ENCODE peak calls at places on chromosomes 2 and 18, in eight cellular contexts. V is breast epithelium, H is fibroblast of lung, J is stomach, S is A549, Y is SJCRH30, B is small intestine, A is endothelial cell of umbilical vein. P is an unnamed sample.

GRCh38 chr2:219352448-219353023 is 20.0 kb upstream of the RESP18 start:
- DNase-seq in A (peak; percentile 59), Y (peak; percentile 83), H (peak; percentile 65), B (peak; percentile 65), V (no peak), S (peak; percentile 68), J (peak; percentile 63), P (no peak)

GRCh38 chr18:9016819-9017169 is 85.7 kb upstream of the NDUFV2 start:
- DNase-seq in Y (no peak), H (peak; percentile 62), S (no peak), B (no peak), J (no peak), A (no peak), V (no peak), P (no peak)

GRCh38 chr2:82731824-82732223 is 1727.3 kb downstream of the SUCLG1 start:
- DNase-seq in A (no peak), Y (no peak), B (no peak), J (no peak), H (no peak), V (no peak), S (no peak), P (no peak)

GRCh38 chr2:111166115-111166514 is 45.4 kb downstream of the BCL2L11 start:
- DNase-seq in Y (no peak), B (no peak), H (no peak), A (no peak), V (no peak), S (no peak), J (no peak), P (no peak)

GRCh38 chr2:102848366-102848839 is 86.6 kb downstream of the TMEM182 start:
- DNase-seq in A (peak; percentile 25), Y (peak; percentile 79), H (peak; percentile 55), S (peak; percentile 65), J (peak; percentile 66), B (peak; percentile 53), V (no peak), P (peak; percentile 85)

GRCh38 chr2:43349944-43350343 is 123.5 kb upstream of the ZFP36L2 start:
- DNase-seq in B (no peak), A (no peak), H (peak; percentile 91), V (no peak), Y (peak; percentile 63), S (no peak), J (no peak), P (no peak)

GRCh38 chr2:96523659-96524481 is 12.7 kb upstream of the ARID5A start:
- DNase-seq in B (no peak), Y (no peak), A (no peak), H (peak; percentile 34), V (no peak), S (no peak), J (no peak), P (no peak)

GRCh38 chr2:77807531-77808215 is 285.5 kb upstream of the LRRTM4 start:
- DNase-seq in V (no peak), B (peak; percentile 75), Y (no peak), S (no peak), A (no peak), H (no peak), J (no peak), P (no peak)

GRCh38 chr18:285817-286216 is 18.0 kb upstream of the THOC1 start:
- DNase-seq in H (no peak), Y (no peak), V (no peak), S (no peak), A (no peak), B (no peak), J (no peak), P (no peak)

GRCh38 chr2:40325111-40325510 is 126.8 kb downstream of the SLC8A1 start:
- DNase-seq in J (no peak), V (no peak), Y (no peak), B (no peak), H (no peak), S (no peak), A (peak; percentile 26), P (no peak)

GRCh38 chr2:43998263-43998662 is 2.5 kb upstream of the LRPPRC start:
- DNase-seq in S (no peak), A (no peak), J (no peak), Y (no peak), B (no peak), V (no peak), H (no peak), P (no peak)

GRCh38 chr2:119208791-119209203 is 14.8 kb upstream of the STEAP3 start:
- DNase-seq in J (no peak), A (no peak), H (no peak), B (no peak), S (peak; percentile 26), Y (no peak), V (no peak), P (no peak)

DNA sequence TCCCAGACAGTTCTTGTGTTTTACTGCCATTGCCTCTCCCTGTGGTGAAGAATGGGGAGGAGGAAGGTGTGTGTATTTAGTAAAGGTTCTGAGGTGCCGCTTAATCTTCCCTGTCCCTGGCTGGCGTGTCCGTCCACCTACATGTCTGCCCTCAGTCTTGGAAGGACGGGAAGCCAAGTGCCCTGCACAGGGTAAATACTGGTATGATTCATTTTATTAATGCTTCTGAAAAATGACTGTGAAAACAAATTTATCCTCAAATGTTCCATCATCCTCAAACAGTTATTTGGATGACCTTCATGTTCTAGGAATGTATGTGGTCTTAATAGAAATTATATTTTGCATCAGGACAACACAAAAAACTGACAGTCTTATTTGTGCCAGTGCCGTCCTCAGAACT is 6.6 kb downstream of the EPAS1 start:
- DNase-seq in B (no peak), A (peak; percentile 51), J (no peak), V (no peak), Y (no peak), S (no peak), H (no peak), P (no peak)
- H3K4me3 ChIP-seq in B (no peak overlapping the region), A (no peak overlapping the region), J (no peak overlapping the region), V (no peak overlapping the region), Y (no peak overlapping the region), S (no peak overlapping the region), H (no peak overlapping the region), P (peak overlapping the region; percentile 94)

GRCh38 chr2:238285653-238286082 is 2.7 kb downstream of the PER2 start:
- DNase-seq in A (no peak), V (peak; percentile 99), H (peak; percentile 96), B (peak; percentile 88), S (peak; percentile 82), J (peak; percentile 91), Y (peak; percentile 76), P (peak; percentile 60)
- H3K4me1 ChIP-seq in A (peaks cover 14% of the 10 kb centered on the region), V (peaks cover 32% of the 10 kb centered on the region), H (peaks cover 23% of the 10 kb centered on the region), B (peaks cover 8% of the 10 kb centered on the region), S (peaks cover 60% of the 10 kb centered on the region), J (peaks cover 51% of the 10 kb centered on the region), Y (peaks cover 31% of the 10 kb centered on the region), P (peaks cover 82% of the 10 kb centered on the region)

GRCh38 chr18:57630759-57631660 is 9.4 kb upstream of the NARS1 start:
- DNase-seq in J (no peak), A (no peak), V (no peak), B (no peak), S (no peak), Y (no peak), H (no peak), P (no peak)
- H3K4me3 ChIP-seq in J (peak overlapping the region; percentile 57), A (peak overlapping the region; percentile 55), V (peak overlapping the region; percentile 87), B (peak overlapping the region; percentile 47), S (peak overlapping the region; percentile 73), Y (peak overlapping the region; percentile 51), H (peak overlapping the region; percentile 70), P (peak overlapping the region; percentile 69)

DNA sequence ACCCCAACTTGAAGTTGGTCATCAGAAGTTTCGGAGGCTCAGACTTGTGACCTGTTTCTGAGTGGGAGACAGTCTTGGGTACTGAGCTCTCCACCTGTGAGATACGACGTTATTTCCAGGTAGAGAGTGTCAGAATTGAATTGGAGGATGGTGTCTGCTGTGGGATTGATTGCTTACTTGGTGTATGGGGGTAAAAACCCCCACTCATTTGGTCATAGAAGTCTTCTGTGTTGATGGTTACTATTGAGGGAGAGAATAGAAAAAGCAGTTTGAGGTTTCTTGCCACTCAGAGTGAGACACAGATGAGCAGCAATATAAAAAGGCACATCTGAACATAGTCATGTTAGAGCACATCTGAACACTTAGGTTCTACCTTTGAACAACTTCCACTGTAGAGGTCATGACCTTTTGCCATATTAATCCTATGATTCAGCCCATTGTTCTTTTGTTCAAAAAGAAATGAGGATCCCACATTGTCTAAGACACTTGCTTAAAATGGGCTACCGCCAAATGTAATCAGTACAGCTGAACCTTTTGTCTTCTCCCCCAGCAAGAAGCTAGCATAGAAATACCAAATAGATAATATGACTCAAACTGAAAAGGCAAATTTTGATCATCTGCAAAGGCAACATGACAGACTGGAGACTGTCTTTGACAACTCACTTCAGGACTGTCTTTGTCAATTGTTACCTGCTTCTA is 73.3 kb downstream of the NAB1 start:
- DNase-seq in S (no peak), J (no peak), B (no peak), Y (no peak), A (peak; percentile 46), H (no peak), V (no peak), P (no peak)
- H3K4me1 ChIP-seq in S (peaks cover 22% of the 10 kb centered on the region), J (no peaks in the 10 kb centered on the region), B (no peaks in the 10 kb centered on the region), Y (peaks cover 21% of the 10 kb centered on the region), A (peaks cover 42% of the 10 kb centered on the region), H (no peaks in the 10 kb centered on the region), V (no peaks in the 10 kb centered on the region), P (peaks cover 59% of the 10 kb centered on the region)

GRCh38 chr2:66447676-66448075 is 12.8 kb downstream of the MEIS1 start:
- DNase-seq in B (no peak), V (no peak), A (no peak), H (peak; percentile 56), S (no peak), J (no peak), Y (no peak), P (no peak)
- H3K4me3 ChIP-seq in B (no peak overlapping the region), V (peak overlapping the region; percentile 6), A (no peak overlapping the region), H (peak overlapping the region; percentile 100), S (no peak overlapping the region), J (no peak overlapping the region), Y (no peak overlapping the region), P (no peak overlapping the region)

GRCh38 chr2:55014962-55015939 is 35.0 kb downstream of the RTN4 start:
- DNase-seq in J (peak; percentile 59), S (peak; percentile 71), H (peak; percentile 76), Y (peak; percentile 75), B (peak; percentile 87), A (peak; percentile 72), V (peak; percentile 48), P (no peak)
- H3K4me1 ChIP-seq in J (peaks cover 52% of the 10 kb centered on the region), S (peaks cover 86% of the 10 kb centered on the region), H (peaks cover 13% of the 10 kb centered on the region), Y (peaks cover 10% of the 10 kb centered on the region), B (no peaks in the 10 kb centered on the region), A (peaks cover 63% of the 10 kb centered on the region), V (peaks cover 23% of the 10 kb centered on the region), P (peaks cover 54% of the 10 kb centered on the region)